ENCODE peak calls at places on chromosomes 13 and 19, in six cellular contexts. J, Q, R, D, G and Z are unnamed samples.

GRCh38 chr19:18292810-18293641 is 11.6 kb upstream of the JUND start:
- DNase-seq in J (peak; percentile 69), G (peak; percentile 91), R (peak; percentile 91), Q (peak; percentile 88), D (peak; percentile 57), Z (peak; percentile 53)

GRCh38 chr19:15304140-15304705 is 28.1 kb downstream of the BRD4 start:
- DNase-seq in G (peak; percentile 40), R (no peak), Q (no peak), J (no peak), D (no peak), Z (no peak)

GRCh38 chr13:82688400-82688999 is 1193.8 kb downstream of the SLITRK1 start:
- DNase-seq in D (peak; percentile 2), R (no peak), J (no peak), G (no peak), Q (no peak), Z (peak; percentile 71)

GRCh38 chr19:51321799-51322198 is 10.4 kb downstream of the IGLON5 start:
- DNase-seq in Q (no peak), J (no peak), D (no peak), G (no peak), R (no peak), Z (no peak)

GRCh38 chr19:41695745-41696144 is 7.7 kb upstream of the CEACAM7 start:
- DNase-seq in D (no peak), R (no peak), Q (no peak), G (no peak), J (no peak), Z (peak; percentile 16)

GRCh38 chr13:110449225-110450015 is 112.1 kb downstream of the RAB20 start:
- DNase-seq in Q (no peak), R (no peak), D (no peak), J (no peak), G (no peak), Z (no peak)

GRCh38 chr19:18131841-18132596 is 20.9 kb upstream of the PIK3R2 start:
- DNase-seq in J (no peak), G (no peak), Q (no peak), R (no peak), D (no peak), Z (no peak)

GRCh38 chr19:41248895-41249294 is 15.3 kb upstream of the HNRNPUL1 start:
- DNase-seq in G (no peak), R (no peak), D (no peak), J (no peak), Q (no peak), Z (no peak)

GRCh38 chr13:106078191-106078590 is 457.3 kb downstream of the EFNB2 start:
- DNase-seq in G (no peak), R (no peak), Q (no peak), D (peak; percentile 49), J (no peak), Z (no peak)

GRCh38 chr13:110183925-110184324 is 123.0 kb downstream of the COL4A1 start:
- DNase-seq in D (peak; percentile 11), Q (no peak), R (no peak), J (no peak), G (no peak), Z (peak; percentile 44)

GRCh38 chr13:18954254-18954653 is 227.4 kb downstream of the TUBA3C start:
- DNase-seq in G (no peak), J (no peak), Q (no peak), R (no peak), D (no peak), Z (no peak)

GRCh38 chr13:114096811-114097503 is 35.5 kb downstream of the RASA3 start:
- DNase-seq in R (peak; percentile 19), Q (peak; percentile 16), D (no peak), G (no peak), J (no peak), Z (no peak)

GRCh38 chr13:79445968-79446645 is 34.8 kb upstream of the NDFIP2 start:
- DNase-seq in Q (no peak), J (no peak), D (no peak), R (no peak), G (no peak), Z (no peak)

GRCh38 chr19:21611659-21612402 is 106.4 kb downstream of the ZNF429 start:
- DNase-seq in J (no peak), D (no peak), R (no peak), Q (no peak), G (no peak), Z (no peak)

DNA sequence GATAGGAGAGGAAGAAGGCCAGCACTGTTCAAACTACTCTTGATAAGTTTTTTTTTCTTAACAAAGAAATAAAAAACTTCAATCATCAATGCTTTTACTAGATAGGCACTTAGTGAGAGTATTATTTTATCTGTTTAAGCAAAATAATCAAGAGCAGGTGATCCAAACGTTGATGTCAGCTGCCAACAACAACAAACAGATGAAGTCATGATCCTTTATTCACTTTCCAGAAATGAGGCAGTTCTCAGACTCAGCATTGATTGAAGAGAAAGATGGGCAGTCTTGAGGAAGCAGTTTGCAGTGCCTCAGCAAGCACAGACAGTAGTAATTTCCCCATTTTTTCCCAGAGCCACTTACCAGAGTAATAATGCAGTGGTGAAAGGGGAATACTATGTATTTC is 38.4 kb upstream of the CSNK1A1L start:
- DNase-seq in D (peak; percentile 82), J (no peak), G (no peak), R (no peak), Q (no peak), Z (no peak)
- H3K9me3 ChIP-seq in D (no peaks in the 10 kb centered on the region), J (no peaks in the 10 kb centered on the region), G (no peaks in the 10 kb centered on the region), R (no peaks in the 10 kb centered on the region), Q (no peaks in the 10 kb centered on the region), Z (no peaks in the 10 kb centered on the region)

GRCh38 chr19:6602729-6603114 is 11.8 kb upstream of the CD70 start:
- DNase-seq in D (no peak), J (no peak), G (no peak), Q (no peak), R (no peak), Z (no peak)
- H3K4me1 ChIP-seq in D (no peaks in the 10 kb centered on the region), J (no peaks in the 10 kb centered on the region), G (peaks cover 3% of the 10 kb centered on the region), Q (no peaks in the 10 kb centered on the region), R (no peaks in the 10 kb centered on the region), Z (peaks cover 6% of the 10 kb centered on the region)

GRCh38 chr19:17075860-17076538 is 422 bp downstream of the MYO9B start:
- DNase-seq in R (peak; percentile 63), J (peak; percentile 38), D (peak; percentile 33), Q (peak; percentile 49), G (peak; percentile 36), Z (no peak)
- H3K27ac ChIP-seq in R (peak overlapping the region; percentile 73), J (peak overlapping the region; percentile 77), D (peak overlapping the region; percentile 94), Q (peak overlapping the region; percentile 98), G (peak overlapping the region; percentile 84), Z (peak overlapping the region; percentile 63)

GRCh38 chr13:41550239-41550638 is 92.9 kb downstream of the RGCC start:
- DNase-seq in D (no peak), Q (no peak), G (no peak), J (no peak), R (no peak), Z (no peak)
- H3K9me3 ChIP-seq in D (no peaks in the 10 kb centered on the region), Q (no peaks in the 10 kb centered on the region), G (no peaks in the 10 kb centered on the region), J (no peaks in the 10 kb centered on the region), R (no peaks in the 10 kb centered on the region), Z (no peaks in the 10 kb centered on the region)